ENCODE peak calls at places on chromosomes 2 and 18, in four cellular contexts. One of them, this sample, is unnamed.
A peak's percentile ranks its signal among the peaks of the same experiment; 100 is the strongest.

GRCh38 chr2:62293490-62294212 is 97.7 kb downstream of the B3GNT2 start:
- DNase-seq in K562: no peak
- DNase-seq in WTC11: peak; percentile 82
- DNase-seq in HepG2: peak; percentile 51
- DNase-seq in this sample: no peak

GRCh38 chr18:13376298-13376840 is 157.8 kb downstream of the LDLRAD4 start:
- DNase-seq in HepG2: no peak
- DNase-seq in WTC11: no peak
- DNase-seq in K562: no peak
- DNase-seq in this sample: no peak

GRCh38 chr2:173851256-173851655 is 113.9 kb downstream of the SP3 start:
- DNase-seq in K562: no peak
- DNase-seq in WTC11: no peak
- DNase-seq in HepG2: no peak
- DNase-seq in this sample: no peak

GRCh38 chr18:68721681-68722583 is 7.0 kb upstream of the TMX3 start:
- DNase-seq in HepG2: no peak
- DNase-seq in K562: no peak
- DNase-seq in WTC11: no peak
- DNase-seq in this sample: no peak

GRCh38 chr2:218387369-218388194 is 5.5 kb downstream of the SLC11A1 start:
- DNase-seq in WTC11: peak; percentile 83
- DNase-seq in K562: no peak
- DNase-seq in HepG2: peak; percentile 86
- DNase-seq in this sample: peak; percentile 70

GRCh38 chr2:114192362-114192761 is 250.1 kb upstream of the DPP10 start:
- DNase-seq in HepG2: no peak
- DNase-seq in WTC11: no peak
- DNase-seq in K562: no peak
- DNase-seq in this sample: no peak

GRCh38 chr18:74679006-74679678 is 81.5 kb downstream of the ZNF407 start:
- DNase-seq in WTC11: no peak
- DNase-seq in K562: no peak
- DNase-seq in HepG2: no peak
- DNase-seq in this sample: no peak

GRCh38 chr2:120239488-120240287 is 13.0 kb upstream of the RALB start:
- DNase-seq in WTC11: peak; percentile 49
- DNase-seq in K562: no peak
- DNase-seq in HepG2: peak; percentile 37
- DNase-seq in this sample: no peak

GRCh38 chr2:133477614-133477990 is 90.7 kb downstream of the NCKAP5 start:
- DNase-seq in K562: no peak
- DNase-seq in WTC11: no peak
- DNase-seq in HepG2: no peak
- DNase-seq in this sample: no peak

GRCh38 chr2:196823750-196824149 is 14.6 kb upstream of the C2orf66 start:
- DNase-seq in WTC11: no peak
- DNase-seq in HepG2: no peak
- DNase-seq in K562: no peak
- DNase-seq in this sample: no peak

GRCh38 chr18:22613788-22614187 is 196.1 kb upstream of the CTAGE1 start:
- DNase-seq in WTC11: no peak
- DNase-seq in K562: no peak
- DNase-seq in HepG2: no peak
- DNase-seq in this sample: no peak

GRCh38 chr18:75157851-75158250 is 51.1 kb downstream of the PTGR3 start:
- DNase-seq in HepG2: no peak
- DNase-seq in K562: no peak
- DNase-seq in WTC11: no peak
- DNase-seq in this sample: no peak

GRCh38 chr2:145339646-145340045 is 819.7 kb upstream of the ZEB2 start:
- DNase-seq in K562: no peak
- DNase-seq in WTC11: no peak
- DNase-seq in HepG2: no peak
- DNase-seq in this sample: no peak

GRCh38 chr2:881204-881918 is 69.3 kb upstream of the SNTG2 start:
- DNase-seq in K562: no peak
- DNase-seq in WTC11: no peak
- DNase-seq in HepG2: no peak
- DNase-seq in this sample: no peak

GRCh38 chr2:82333697-82334096 is 2029.1 kb upstream of the LRRTM1 start:
- DNase-seq in WTC11: no peak
- DNase-seq in HepG2: no peak
- DNase-seq in K562: no peak
- DNase-seq in this sample: no peak

GRCh38 chr2:46308629-46309028 is 11.4 kb downstream of the EPAS1 start:
- DNase-seq in WTC11: no peak
- DNase-seq in HepG2: peak; percentile 72
- DNase-seq in K562: no peak
- DNase-seq in this sample: no peak

GRCh38 chr2:235026137-235026536 is 74.3 kb downstream of the SH3BP4 start:
- DNase-seq in WTC11: no peak
- DNase-seq in HepG2: peak; percentile 47
- DNase-seq in K562: no peak
- DNase-seq in this sample: no peak

GRCh38 chr2:34104601-34105000 is 505.5 kb upstream of the FAM98A start:
- DNase-seq in HepG2: no peak
- DNase-seq in K562: no peak
- DNase-seq in WTC11: no peak
- DNase-seq in this sample: no peak

GRCh38 chr2:204437334-204437733 is 107.9 kb upstream of the PARD3B start:
- DNase-seq in HepG2: no peak
- DNase-seq in K562: no peak
- DNase-seq in WTC11: no peak
- DNase-seq in this sample: no peak

GRCh38 chr2:124804014-124804940 is 779.2 kb downstream of the CNTNAP5 start:
- DNase-seq in HepG2: peak; percentile 69
- DNase-seq in K562: peak; percentile 43
- DNase-seq in WTC11: no peak
- DNase-seq in this sample: peak; percentile 40

GRCh38 chr2:49702740-49703139 is 548.4 kb upstream of the FSHR start:
- DNase-seq in HepG2: peak; percentile 33
- DNase-seq in K562: no peak
- DNase-seq in WTC11: no peak
- DNase-seq in this sample: no peak
- TF ChIP-seq ELF4 in HepG2: no peak
- TF ChIP-seq ELF4 in K562: no peak
- TF ChIP-seq ELF4 in WTC11: no peak
- TF ChIP-seq ELF4 in this sample: no peak

DNA sequence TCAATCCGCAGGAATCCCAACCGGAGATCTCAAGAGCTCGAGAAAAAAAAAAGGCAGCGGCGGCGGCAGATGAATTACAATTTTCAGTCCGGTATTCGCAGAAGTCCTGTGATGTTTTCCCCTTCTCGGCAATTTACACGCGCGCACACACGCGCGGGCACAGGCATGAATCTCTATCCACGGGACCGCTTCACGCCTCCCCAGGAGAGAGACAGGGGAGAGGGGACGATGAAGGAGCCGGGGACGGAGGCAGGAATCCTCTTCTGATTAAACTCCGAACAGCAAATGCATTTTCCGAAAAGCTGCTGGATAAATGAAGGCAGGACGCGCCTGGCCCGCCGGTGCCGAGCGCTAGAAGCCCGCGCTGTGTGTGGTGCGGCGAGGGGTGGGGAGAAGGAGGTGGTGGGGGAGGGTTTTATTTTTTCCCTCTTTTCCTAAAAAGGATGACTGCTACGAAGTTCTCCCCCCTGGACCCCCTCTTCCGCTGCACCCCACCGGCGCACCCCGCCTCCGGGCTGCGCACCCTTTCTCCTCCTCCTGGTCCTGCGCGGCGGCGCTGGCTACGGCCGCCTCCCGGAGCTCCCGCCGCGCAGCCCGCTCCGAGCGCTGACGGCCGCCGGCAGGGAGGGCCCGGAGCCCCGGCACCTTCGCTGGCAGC is at the start of gene BCL2:
- DNase-seq in HepG2: no peak
- DNase-seq in K562: no peak
- DNase-seq in WTC11: peak; percentile 43
- DNase-seq in this sample: peak; percentile 32
- TF ChIP-seq SP1 in HepG2: no peak
- TF ChIP-seq SP1 in K562: no peak
- TF ChIP-seq SP1 in WTC11: no peak
- TF ChIP-seq SP1 in this sample: no peak

GRCh38 chr2:44933434-44933951 is 8.0 kb upstream of the SIX3 start:
- DNase-seq in K562: no peak
- DNase-seq in WTC11: peak; percentile 21
- DNase-seq in HepG2: no peak
- DNase-seq in this sample: no peak

GRCh38 chr2:44932079-44932478 is 9.4 kb upstream of the SIX3 start:
- DNase-seq in K562: no peak
- DNase-seq in HepG2: no peak
- DNase-seq in WTC11: peak; percentile 26
- DNase-seq in this sample: no peak

GRCh38 chr2:44931177-44931795 is 10.2 kb upstream of the SIX3 start:
- DNase-seq in WTC11: no peak
- DNase-seq in HepG2: no peak
- DNase-seq in K562: no peak
- DNase-seq in this sample: no peak

GRCh38 chr2:44934024-44934423 is 7.5 kb upstream of the SIX3 start:
- DNase-seq in WTC11: peak; percentile 60
- DNase-seq in HepG2: no peak
- DNase-seq in K562: no peak
- DNase-seq in this sample: no peak

DNA sequence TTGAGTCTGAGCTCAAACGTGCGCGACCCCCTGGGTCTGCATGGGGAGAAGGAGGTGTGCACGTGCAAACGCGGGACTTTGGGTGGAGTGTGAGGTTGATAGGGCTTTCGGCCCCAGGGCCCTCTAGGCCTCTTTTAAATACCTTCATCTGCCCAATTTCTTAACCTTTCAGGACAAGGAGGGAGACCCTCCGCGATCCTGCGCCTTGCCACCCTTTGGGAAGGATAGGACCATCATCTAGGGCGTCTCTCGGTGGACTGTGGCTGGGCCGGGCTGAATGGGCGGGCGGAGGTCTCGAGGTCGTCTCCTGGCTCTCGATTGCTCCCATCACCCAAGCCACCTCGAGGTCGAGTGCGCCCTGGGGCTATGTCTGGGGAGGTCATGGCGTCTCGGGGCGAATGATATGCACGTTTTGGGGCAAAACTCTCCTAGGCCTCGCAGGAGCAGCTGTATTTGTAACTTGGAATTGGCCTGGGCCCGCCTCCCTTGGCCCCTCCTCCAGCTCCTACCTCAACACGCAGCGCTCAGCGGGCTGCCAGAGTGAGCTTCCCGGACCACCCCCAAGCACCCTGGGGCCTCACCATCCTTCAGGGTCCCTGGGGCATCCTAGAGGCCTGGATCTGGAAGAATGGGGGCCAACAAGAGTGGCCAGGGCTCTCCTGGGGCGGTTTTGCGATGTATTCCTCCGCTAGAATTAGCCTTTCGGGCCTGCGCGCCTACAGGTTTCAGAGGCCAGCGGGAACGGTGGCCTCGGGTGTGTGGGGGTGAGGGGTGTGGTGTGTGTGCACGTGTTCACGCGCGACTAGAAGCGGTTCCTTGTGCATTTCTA is 8.7 kb upstream of the SIX3 start:
- DNase-seq in WTC11: peak; percentile 54
- DNase-seq in K562: no peak
- DNase-seq in HepG2: no peak
- DNase-seq in this sample: no peak
- TF ChIP-seq ELF4 in WTC11: no peak
- TF ChIP-seq ELF4 in K562: no peak
- TF ChIP-seq ELF4 in HepG2: no peak
- TF ChIP-seq ELF4 in this sample: no peak

DNA sequence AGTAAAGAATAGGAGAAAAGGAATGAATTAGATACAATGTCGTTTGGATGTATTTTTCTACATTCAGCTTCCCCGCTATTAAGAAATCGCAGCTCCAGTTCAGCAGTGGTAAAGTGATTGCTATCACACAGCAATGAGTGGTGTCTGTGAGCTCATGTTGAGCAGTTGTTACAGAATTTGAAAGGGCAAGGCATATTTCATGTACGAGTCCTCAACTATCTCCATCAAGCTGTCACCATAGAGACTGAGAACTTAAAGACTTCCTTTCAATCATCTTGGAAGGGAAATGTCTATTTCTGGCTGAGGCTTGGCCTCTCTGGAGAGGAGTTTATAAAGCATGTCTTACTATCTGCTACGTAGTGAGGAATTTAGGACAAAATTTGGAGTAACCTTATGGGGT is 24.4 kb upstream of the FAM117B start:
- DNase-seq in K562: no peak
- DNase-seq in HepG2: no peak
- DNase-seq in WTC11: no peak
- DNase-seq in this sample: no peak
- TF ChIP-seq SP1 in K562: no peak
- TF ChIP-seq SP1 in HepG2: no peak
- TF ChIP-seq SP1 in WTC11: no peak
- TF ChIP-seq SP1 in this sample: no peak

GRCh38 chr2:160073284-160073888 is 11.0 kb upstream of the PLA2R1 start:
- DNase-seq in HepG2: peak; percentile 12
- DNase-seq in K562: no peak
- DNase-seq in WTC11: no peak
- DNase-seq in this sample: no peak
- TF ChIP-seq ELF4 in HepG2: no peak
- TF ChIP-seq ELF4 in K562: no peak
- TF ChIP-seq ELF4 in WTC11: no peak
- TF ChIP-seq ELF4 in this sample: no peak

GRCh38 chr2:220194630-220195029 is 567.2 kb downstream of the SLC4A3 start:
- DNase-seq in HepG2: no peak
- DNase-seq in K562: no peak
- DNase-seq in WTC11: no peak
- DNase-seq in this sample: no peak
- TF ChIP-seq SP1 in HepG2: no peak
- TF ChIP-seq SP1 in K562: no peak
- TF ChIP-seq SP1 in WTC11: no peak
- TF ChIP-seq SP1 in this sample: no peak

DNA sequence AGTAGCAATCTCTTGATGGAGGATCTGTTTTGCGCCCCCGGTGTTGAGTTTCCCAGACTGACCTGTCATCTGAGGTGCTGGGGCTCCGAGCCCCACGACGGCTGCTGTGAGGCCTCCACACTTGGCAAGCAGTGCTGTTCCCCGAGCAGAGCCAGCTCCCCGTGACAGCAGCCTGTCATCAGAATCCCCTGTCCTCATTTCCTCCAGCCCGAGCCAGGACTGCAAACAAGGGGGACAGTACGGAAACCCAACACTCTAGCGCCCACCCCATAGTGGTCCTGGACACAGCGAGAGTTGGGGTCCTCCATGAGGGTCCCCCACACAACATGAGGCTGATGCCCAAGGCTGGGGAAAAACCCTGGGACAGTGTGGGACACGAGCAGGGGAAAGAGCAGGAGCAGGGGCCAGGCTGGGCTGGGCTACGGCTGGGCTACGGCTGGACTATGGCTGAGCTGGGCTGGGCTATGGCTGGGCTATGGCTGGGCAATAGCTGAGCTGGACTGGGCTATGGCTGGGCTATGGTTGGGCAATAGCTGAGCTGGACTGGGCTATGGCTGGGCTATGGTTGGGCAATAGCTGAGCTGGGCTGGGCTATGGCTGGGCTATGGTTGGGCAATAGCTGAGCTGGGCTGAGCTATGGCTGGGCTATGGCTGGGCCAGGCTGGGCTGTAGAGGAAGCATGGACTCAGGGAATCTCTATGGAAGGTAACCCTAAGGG is 1.5 kb upstream of the KLHL30 start:
- DNase-seq in K562: no peak
- DNase-seq in WTC11: no peak
- DNase-seq in HepG2: peak; percentile 41
- DNase-seq in this sample: no peak
- TF ChIP-seq ELF4 in K562: no peak
- TF ChIP-seq ELF4 in WTC11: no peak
- TF ChIP-seq ELF4 in HepG2: no peak
- TF ChIP-seq ELF4 in this sample: no peak

GRCh38 chr2:239985356-239985755 is 39.8 kb downstream of the NDUFA10 start:
- DNase-seq in K562: no peak
- DNase-seq in HepG2: no peak
- DNase-seq in WTC11: no peak
- DNase-seq in this sample: no peak
- TF ChIP-seq SP1 in K562: no peak
- TF ChIP-seq SP1 in HepG2: no peak
- TF ChIP-seq SP1 in WTC11: no peak
- TF ChIP-seq SP1 in this sample: no peak

This sample was measured in HEK293T.